ENCODE peak calls at places on chromosomes 4 and X, in six cellular contexts. Y is RWPE1; P is GM13976; X is fibroblast of gingiva; B is GM20000; L is CD8-positive, alpha-beta T cell. D is an unnamed sample.

GRCh38 chr4:183637461-183637860 is 21.5 kb downstream of the RWDD4 start:
- DNase-seq in Y (peak), P (no peak), X (no peak), B (no peak), L (no peak), D (no peak)

GRCh38 chrX:139692908-139693307 is 15.1 kb downstream of the MCF2 start:
- DNase-seq in Y (no peak), P (no peak), X (no peak), B (no peak), L (no peak), D (no peak)

GRCh38 chr4:147586637-147587036 is 30.6 kb upstream of the TMEM184C start:
- DNase-seq in Y (no peak), P (peak), X (no peak), B (peak), L (no peak), D (no peak)

GRCh38 chr4:112854420-112854819 is 195.0 kb upstream of the ANK2 start:
- DNase-seq in Y (no peak), P (no peak), X (no peak), B (no peak), L (no peak), D (no peak)

GRCh38 chrX:63746278-63746677 is 38.7 kb downstream of the ARHGEF9 start:
- DNase-seq in Y (no peak), P (peak), X (no peak), B (peak), L (no peak), D (no peak)

GRCh38 chr4:145686991-145687390 is 7.0 kb downstream of the C4orf51 start:
- DNase-seq in Y (no peak), P (no peak), X (no peak), B (no peak), L (no peak), D (no peak)

GRCh38 chrX:1491851-1492349 is 39.2 kb upstream of the ASMTL start:
- DNase-seq in Y (peak), P (peak), X (no peak), B (peak), L (no peak), D (peak)

GRCh38 chr4:71732706-71733105 is 51.2 kb downstream of the GC start:
- DNase-seq in Y (peak), P (no peak), X (no peak), B (peak), L (no peak), D (peak)

GRCh38 chr4:147071341-147071740 is 125.7 kb upstream of the TTC29 start:
- DNase-seq in Y (no peak), P (no peak), X (no peak), B (no peak), L (no peak), D (no peak)

GRCh38 chr4:78971326-78971725 is 32.1 kb upstream of the PAQR3 start:
- DNase-seq in Y (no peak), P (no peak), X (peak), B (no peak), L (no peak), D (no peak)

GRCh38 chr4:56220261-56220660 is 167.0 kb downstream of the AASDH start:
- DNase-seq in Y (no peak), P (no peak), X (no peak), B (no peak), L (no peak), D (no peak)

GRCh38 chr4:38601244-38601915 is 62.6 kb upstream of the KLF3 start:
- DNase-seq in Y (no peak), P (no peak), X (peak), B (no peak), L (no peak), D (no peak)

GRCh38 chrX:40189018-40189417 is 91.3 kb upstream of the BCOR start:
- DNase-seq in Y (no peak), P (no peak), X (peak), B (no peak), L (no peak), D (no peak)

GRCh38 chr4:183618681-183619080 is 40.3 kb downstream of the RWDD4 start:
- DNase-seq in Y (no peak), P (no peak), X (peak), B (no peak), L (no peak), D (no peak)

GRCh38 chr4:15295421-15296162 is 132.2 kb upstream of the C1QTNF7 start:
- DNase-seq in Y (no peak), P (no peak), X (no peak), B (no peak), L (no peak), D (no peak)

GRCh38 chrX:82757614-82758013 is 750.5 kb upstream of the POU3F4 start:
- DNase-seq in Y (peak), P (no peak), X (peak), B (no peak), L (no peak), D (no peak)

GRCh38 chr4:114302472-114302871 is 296.1 kb upstream of the UGT8 start:
- DNase-seq in Y (no peak), P (no peak), X (no peak), B (no peak), L (no peak), D (no peak)

GRCh38 chrX:9349572-9350259 is 115.1 kb upstream of the TBL1X start:
- DNase-seq in Y (peak), P (no peak), X (no peak), B (no peak), L (no peak), D (no peak)

GRCh38 chr4:184293552-184293951 is 75.9 kb upstream of the ENPP6 start:
- DNase-seq in Y (no peak), P (no peak), X (peak), B (no peak), L (no peak), D (no peak)

GRCh38 chr4:149595500-149595899 is 220.1 kb downstream of the IQCM start:
- DNase-seq in Y (no peak), P (no peak), X (no peak), B (no peak), L (no peak), D (no peak)

GRCh38 chr4:82394896-82395295 is 21.1 kb upstream of the HNRNPD start:
- DNase-seq in Y (peak), P (no peak), X (no peak), B (no peak), L (no peak), D (no peak)

GRCh38 chr4:180827193-180827592 is 1416.0 kb upstream of the TENM3 start:
- DNase-seq in Y (no peak), P (no peak), X (peak), B (peak), L (no peak), D (no peak)

GRCh38 chr4:120842046-120842445 is 80.5 kb downstream of the PRDM5 start:
- DNase-seq in Y (no peak), P (no peak), X (peak), B (no peak), L (no peak), D (no peak)

GRCh38 chrX:15292861-15293260 is 22.6 kb downstream of the ASB11 start:
- DNase-seq in Y (no peak), P (no peak), X (no peak), B (no peak), L (no peak), D (no peak)

GRCh38 chrX:33379839-33380238 is 168.5 kb upstream of the DMD start:
- DNase-seq in Y (no peak), P (no peak), X (no peak), B (no peak), L (no peak), D (no peak)

GRCh38 chr4:161929966-161930365 is 233.8 kb downstream of the FSTL5 start:
- DNase-seq in Y (no peak), P (no peak), X (no peak), B (no peak), L (no peak), D (no peak)

GRCh38 chr4:43718369-43718768 is 730.2 kb downstream of the KCTD8 start:
- DNase-seq in Y (no peak), P (no peak), X (no peak), B (no peak), L (no peak), D (no peak)

GRCh38 chr4:143329985-143330384 is 6.7 kb upstream of the GAB1 start:
- DNase-seq in Y (no peak), P (no peak), X (no peak), B (no peak), L (no peak), D (no peak)

GRCh38 chr4:123943976-123944375 is 547.4 kb downstream of the SPRY1 start:
- DNase-seq in Y (no peak), P (no peak), X (no peak), B (no peak), L (no peak), D (no peak)

GRCh38 chr4:137417676-137418075 is 114.6 kb downstream of the PCDH18 start:
- DNase-seq in Y (no peak), P (no peak), X (peak), B (no peak), L (no peak), D (no peak)

GRCh38 chr4:108611360-108611759 is 9.0 kb upstream of the RPL34 start:
- DNase-seq in Y (no peak), P (no peak), X (no peak), B (no peak), L (no peak), D (no peak)

GRCh38 chr4:8185280-8185679 is 13.8 kb upstream of the SH3TC1 start:
- DNase-seq in Y (peak), P (no peak), X (peak), B (no peak), L (no peak), D (no peak)

GRCh38 chr4:86918539-86919072 is 16.2 kb upstream of the AFF1 start:
- DNase-seq in Y (no peak), P (no peak), X (peak), B (no peak), L (no peak), D (no peak)

GRCh38 chr4:48409203-48409602 is 67.9 kb downstream of the SLAIN2 start:
- DNase-seq in Y (no peak), P (no peak), X (peak), B (no peak), L (no peak), D (no peak)

GRCh38 chr4:123555500-123556273 is 159.1 kb downstream of the SPRY1 start:
- DNase-seq in Y (peak), P (no peak), X (peak), B (no peak), L (no peak), D (no peak)

GRCh38 chr4:93771640-93772411 is 56.7 kb upstream of the ATOH1 start:
- DNase-seq in Y (no peak), P (no peak), X (no peak), B (no peak), L (no peak), D (no peak)